ENCODE peak calls at places on chromosomes 1 and 21, in five cellular contexts. B is cardiac muscle cell, U is right atrium auricular region, N is HL-60, F is gastrocnemius medialis. Y is an unnamed sample.

GRCh38 chr1:28280501-28280900 is 21.2 kb downstream of the SESN2 start:
- DNase-seq in B (no peak), F (no peak), U (no peak), N (no peak), Y (no peak)

GRCh38 chr1:67459068-67459467 is 28.9 kb upstream of the SERBP1 start:
- DNase-seq in U (no peak), N (no peak), B (no peak), F (no peak), Y (no peak)

GRCh38 chr1:185132534-185132933 is 24.2 kb downstream of the TRMT1L start:
- DNase-seq in F (no peak), U (no peak), N (no peak), B (no peak), Y (no peak)

GRCh38 chr1:79551321-79551720 is 544.8 kb upstream of the ADGRL4 start:
- DNase-seq in B (no peak), F (no peak), N (no peak), U (no peak), Y (no peak)

GRCh38 chr1:39960461-39960958 is 5.6 kb downstream of the MFSD2A start:
- DNase-seq in B (no peak), U (no peak), N (peak), F (no peak), Y (no peak)

GRCh38 chr1:209607795-209608178 is 24.3 kb downstream of the CAMK1G start:
- DNase-seq in U (no peak), N (no peak), F (no peak), B (no peak), Y (no peak)

GRCh38 chr1:172902861-172903381 is 147.8 kb downstream of the TNFSF18 start:
- DNase-seq in B (no peak), F (no peak), N (no peak), U (no peak), Y (no peak)

GRCh38 chr1:31672988-31673387 is 28.3 kb upstream of the PEF1 start:
- DNase-seq in F (peak), B (no peak), N (no peak), U (no peak), Y (no peak)

GRCh38 chr1:185200889-185201288 is 43.9 kb downstream of the SWT1 start:
- DNase-seq in U (no peak), B (no peak), F (no peak), N (no peak), Y (no peak)

GRCh38 chr1:200243042-200243437 is 166.8 kb downstream of the ZNF281 start:
- DNase-seq in U (no peak), N (no peak), B (no peak), F (no peak), Y (no peak)

GRCh38 chr21:31159808-31160207 is 121.5 kb upstream of the KRTAP19-8 start:
- DNase-seq in F (no peak), B (no peak), N (no peak), U (no peak), Y (no peak)

GRCh38 chr1:158019177-158019868 is 25.9 kb downstream of the KIRREL1 start:
- DNase-seq in N (no peak), F (peak), B (peak), U (peak), Y (peak)

GRCh38 chr1:76635784-76636183 is 231.5 kb upstream of the ST6GALNAC5 start:
- DNase-seq in U (no peak), N (no peak), B (no peak), F (no peak), Y (no peak)

GRCh38 chr1:239891621-239892358 is 199.9 kb upstream of the FMN2 start:
- DNase-seq in B (no peak), N (no peak), U (no peak), F (no peak), Y (no peak)

GRCh38 chr21:42214081-42214750 is 4.7 kb upstream of the ABCG1 start:
- DNase-seq in B (no peak), N (no peak), U (no peak), F (peak), Y (no peak)

GRCh38 chr1:175894543-175894942 is 151.1 kb upstream of the TNR start:
- DNase-seq in N (no peak), B (no peak), F (no peak), U (no peak), Y (no peak)

GRCh38 chr1:230326971-230327891 is 98.9 kb downstream of the PGBD5 start:
- DNase-seq in F (no peak), B (no peak), N (no peak), U (no peak), Y (no peak)

GRCh38 chr1:234554478-234555311 is 55.3 kb downstream of the IRF2BP2 start:
- DNase-seq in N (no peak), B (peak), F (no peak), U (no peak), Y (no peak)

GRCh38 chr1:90725961-90726715 is 9.0 kb upstream of the BARHL2 start:
- DNase-seq in F (no peak), N (no peak), U (no peak), B (no peak), Y (no peak)

GRCh38 chr1:43868741-43869067 is 64.9 kb upstream of the ARTN start:
- DNase-seq in N (no peak), B (peak), F (no peak), U (no peak), Y (peak)

GRCh38 chr1:100612540-100612939 is 74.6 kb downstream of the GPR88 start:
- DNase-seq in N (no peak), B (no peak), U (no peak), F (no peak), Y (no peak)

GRCh38 chr1:100607628-100608240 is 69.8 kb downstream of the GPR88 start:
- DNase-seq in F (no peak), U (no peak), N (no peak), B (peak), Y (no peak)

GRCh38 chr1:100606438-100606837 is 68.5 kb downstream of the GPR88 start:
- DNase-seq in B (peak), U (peak), F (no peak), N (no peak), Y (peak)

GRCh38 chr1:100611086-100611485 is 73.1 kb downstream of the GPR88 start:
- DNase-seq in U (no peak), B (no peak), F (no peak), N (no peak), Y (no peak)

DNA sequence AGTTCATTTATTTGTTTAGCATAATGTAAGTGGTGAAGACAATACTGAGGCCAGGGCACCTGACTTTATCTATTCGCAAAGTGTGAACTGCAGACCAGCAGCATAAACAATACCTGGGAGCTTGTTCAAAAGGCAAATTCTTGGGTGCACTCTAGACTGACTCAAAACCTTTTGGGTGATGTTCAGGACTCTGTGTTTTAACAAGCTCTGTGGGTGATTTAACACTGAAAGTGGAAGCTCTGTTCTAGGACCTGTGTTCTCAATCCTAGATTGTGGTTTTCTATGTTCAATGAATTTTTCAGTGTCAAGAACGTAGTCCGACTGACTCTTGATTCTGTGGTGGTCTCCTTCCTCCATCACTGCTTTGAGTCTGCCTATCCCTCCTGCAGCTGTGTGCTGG is 71.9 kb downstream of the GPR88 start:
- DNase-seq in F (no peak), B (no peak), U (no peak), N (no peak), Y (no peak)
- H3K27ac ChIP-seq in F (no peak), B (no peak), U (no peak), N (no peak), Y (no peak)

GRCh38 chr21:36099000-36099399 is 29.2 kb downstream of the CBR1 start:
- DNase-seq in U (no peak), N (no peak), F (no peak), B (no peak), Y (no peak)
- H3K27ac ChIP-seq in U (no peak), N (no peak), F (no peak), B (no peak), Y (no peak)

DNA sequence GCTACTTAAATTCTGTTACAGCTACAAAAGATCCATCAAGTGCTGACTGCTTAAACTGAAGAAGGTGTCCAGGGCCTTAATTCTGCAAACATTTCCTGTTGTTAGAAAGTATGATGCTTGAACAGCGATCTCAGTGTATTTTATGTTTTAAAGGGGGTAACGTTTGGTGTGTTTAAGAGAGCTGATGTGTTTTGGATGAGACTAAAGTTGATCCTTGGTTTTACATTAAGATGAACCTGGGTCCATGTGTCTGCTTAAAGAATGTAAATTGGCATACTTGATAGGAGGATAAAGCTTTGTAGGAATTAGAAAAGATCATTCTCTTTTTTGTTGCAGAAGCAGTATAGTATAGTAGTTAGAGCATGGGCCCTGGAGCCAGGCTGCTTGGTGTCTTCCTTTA is 3.6 kb downstream of the IER5 start:
- DNase-seq in B (no peak), N (no peak), F (no peak), U (no peak), Y (no peak)
- H3K27ac ChIP-seq in B (no peak), N (no peak), F (peak), U (peak), Y (no peak)

GRCh38 chr1:153773004-153773921 is 1.9 kb upstream of the SLC27A3 start:
- DNase-seq in N (no peak), F (no peak), U (no peak), B (no peak), Y (no peak)
- H3K27ac ChIP-seq in N (peak), F (peak), U (peak), B (no peak), Y (no peak)

GRCh38 chr1:3541930-3542329 is 69.4 kb downstream of the MEGF6 start:
- DNase-seq in N (no peak), U (peak), F (no peak), B (no peak), Y (no peak)
- H3K27ac ChIP-seq in N (no peak), U (peak), F (no peak), B (no peak), Y (peak)

GRCh38 chr1:231778009-231778719 is 151.6 kb downstream of the DISC1 start:
- DNase-seq in F (peak), U (peak), N (peak), B (peak), Y (no peak)
- H3K27ac ChIP-seq in F (peak), U (peak), N (peak), B (peak), Y (no peak)

DNA sequence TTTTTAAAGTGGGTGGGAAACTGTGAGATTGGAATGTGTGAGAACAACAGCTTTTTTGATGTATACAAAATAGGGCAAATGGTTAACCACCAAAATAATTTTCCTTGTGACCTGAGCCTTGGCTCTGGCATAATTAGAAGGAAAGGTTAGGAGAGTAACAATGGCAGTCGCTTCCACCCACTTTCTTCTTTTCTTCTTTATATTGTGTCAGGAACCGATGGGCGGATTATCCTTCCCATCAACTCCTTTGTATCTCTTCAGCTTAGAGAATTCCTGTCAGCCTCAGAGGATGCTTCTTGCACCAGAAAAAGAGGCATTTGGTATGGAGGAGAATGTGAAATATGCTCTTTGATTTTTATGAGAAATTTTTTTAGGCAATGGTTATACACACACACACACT is 90.6 kb downstream of the SDCCAG8 start:
- DNase-seq in B (no peak), N (no peak), U (no peak), F (no peak), Y (no peak)
- H3K27ac ChIP-seq in B (no peak), N (no peak), U (no peak), F (no peak), Y (no peak)

DNA sequence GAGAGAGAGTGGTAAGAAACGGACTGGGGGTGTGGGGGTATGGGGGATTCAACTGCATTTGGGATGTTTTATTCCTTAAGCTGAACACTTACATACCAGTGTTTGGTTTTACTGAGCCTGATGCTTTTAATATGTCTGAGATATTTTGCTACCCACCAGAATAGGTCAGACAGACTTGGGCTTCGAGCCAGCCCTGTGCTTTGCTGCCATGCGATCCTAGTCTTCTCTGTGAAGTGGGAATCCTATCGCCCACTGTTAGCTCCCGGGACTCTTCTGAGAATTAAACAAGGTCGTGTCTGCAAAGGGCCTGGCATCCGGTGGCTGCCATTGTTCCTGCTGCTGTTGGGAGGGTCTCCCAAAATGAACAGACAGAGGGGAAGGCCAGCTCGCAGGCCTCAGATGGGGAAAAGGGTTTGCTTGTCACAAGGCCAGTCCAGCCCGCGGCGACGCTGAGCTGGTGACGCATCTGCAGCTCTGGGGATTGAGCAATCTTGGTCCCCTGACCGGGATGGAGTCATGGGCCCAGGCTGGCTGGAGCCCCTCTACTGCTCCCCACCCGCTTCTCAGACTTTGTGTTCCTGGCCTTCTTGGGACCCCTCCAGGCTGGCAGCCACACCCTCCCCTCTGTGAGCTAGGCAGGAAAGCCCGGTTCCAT is 26.9 kb upstream of the ECE1 start:
- DNase-seq in U (peak), B (no peak), N (no peak), F (peak), Y (peak)
- H3K27ac ChIP-seq in U (peak), B (peak), N (no peak), F (peak), Y (peak)